ENCODE peak calls at places on chromosomes 5 and 9, in six cellular contexts. One of them, this sample, is unnamed.

GRCh38 chr5:116406306-116407041 is 168.1 kb downstream of the SEMA6A start:
- DNase-seq in GM12865: no peak
- DNase-seq in ovary: no peak
- DNase-seq in RWPE1: no peak
- DNase-seq in brain microvascular endothelial cell: no peak
- DNase-seq in pancreas: no peak
- DNase-seq in this sample: no peak

GRCh38 chr9:110049699-110050450 is 158.1 kb downstream of the C9orf152 start:
- DNase-seq in RWPE1: peak
- DNase-seq in ovary: peak
- DNase-seq in pancreas: peak
- DNase-seq in GM12865: peak
- DNase-seq in brain microvascular endothelial cell: no peak
- DNase-seq in this sample: peak

GRCh38 chr5:11143456-11144267 is 382.6 kb upstream of the DAP start:
- DNase-seq in pancreas: no peak
- DNase-seq in RWPE1: no peak
- DNase-seq in brain microvascular endothelial cell: no peak
- DNase-seq in GM12865: peak
- DNase-seq in ovary: no peak
- DNase-seq in this sample: no peak

GRCh38 chr9:15837079-15837679 is 284.3 kb downstream of the CCDC171 start:
- DNase-seq in ovary: no peak
- DNase-seq in GM12865: peak
- DNase-seq in pancreas: no peak
- DNase-seq in RWPE1: peak
- DNase-seq in brain microvascular endothelial cell: peak
- DNase-seq in this sample: peak

GRCh38 chr5:178551059-178551458 is 39.1 kb downstream of the COL23A1 start:
- DNase-seq in GM12865: peak
- DNase-seq in pancreas: no peak
- DNase-seq in ovary: no peak
- DNase-seq in brain microvascular endothelial cell: no peak
- DNase-seq in RWPE1: peak
- DNase-seq in this sample: no peak

GRCh38 chr9:113677057-113677456 is 199.1 kb upstream of the ZNF618 start:
- DNase-seq in brain microvascular endothelial cell: no peak
- DNase-seq in GM12865: no peak
- DNase-seq in pancreas: no peak
- DNase-seq in RWPE1: no peak
- DNase-seq in ovary: no peak
- DNase-seq in this sample: no peak

GRCh38 chr9:137602661-137603060 is 2.8 kb upstream of the ARRDC1 start:
- DNase-seq in brain microvascular endothelial cell: no peak
- DNase-seq in ovary: no peak
- DNase-seq in pancreas: no peak
- DNase-seq in GM12865: no peak
- DNase-seq in RWPE1: no peak
- DNase-seq in this sample: no peak

GRCh38 chr5:154444559-154445421 is 1.0 kb upstream of the SAP30L start:
- DNase-seq in brain microvascular endothelial cell: no peak
- DNase-seq in pancreas: peak
- DNase-seq in RWPE1: peak
- DNase-seq in ovary: peak
- DNase-seq in GM12865: peak
- DNase-seq in this sample: peak

GRCh38 chr5:150448960-150449490 is 514 bp downstream of the RPS14 start:
- DNase-seq in GM12865: no peak
- DNase-seq in brain microvascular endothelial cell: no peak
- DNase-seq in RWPE1: no peak
- DNase-seq in pancreas: no peak
- DNase-seq in ovary: no peak
- DNase-seq in this sample: no peak

GRCh38 chr9:754150-754931 is 87.2 kb upstream of the DMRT1 start:
- DNase-seq in RWPE1: no peak
- DNase-seq in ovary: no peak
- DNase-seq in brain microvascular endothelial cell: no peak
- DNase-seq in pancreas: no peak
- DNase-seq in GM12865: no peak
- DNase-seq in this sample: no peak

GRCh38 chr5:7868427-7868772 is 431 bp downstream of the FASTKD3 start:
- DNase-seq in ovary: no peak
- DNase-seq in brain microvascular endothelial cell: no peak
- DNase-seq in pancreas: no peak
- DNase-seq in GM12865: no peak
- DNase-seq in RWPE1: no peak
- DNase-seq in this sample: no peak

GRCh38 chr5:153753645-153754432 is 263.4 kb downstream of the GRIA1 start:
- DNase-seq in GM12865: no peak
- DNase-seq in pancreas: no peak
- DNase-seq in ovary: no peak
- DNase-seq in brain microvascular endothelial cell: no peak
- DNase-seq in RWPE1: peak
- DNase-seq in this sample: no peak

GRCh38 chr9:38417003-38417965 is 7.0 kb downstream of the IGFBPL1 start:
- DNase-seq in pancreas: peak
- DNase-seq in brain microvascular endothelial cell: no peak
- DNase-seq in ovary: no peak
- DNase-seq in RWPE1: peak
- DNase-seq in GM12865: peak
- DNase-seq in this sample: peak

GRCh38 chr9:65410926-65411325 is 125.9 kb upstream of the FOXD4L5 start:
- DNase-seq in brain microvascular endothelial cell: no peak
- DNase-seq in pancreas: no peak
- DNase-seq in RWPE1: no peak
- DNase-seq in GM12865: no peak
- DNase-seq in ovary: no peak
- DNase-seq in this sample: no peak

GRCh38 chr9:18606831-18607230 is 132.9 kb downstream of the ADAMTSL1 start:
- DNase-seq in pancreas: no peak
- DNase-seq in brain microvascular endothelial cell: peak
- DNase-seq in ovary: no peak
- DNase-seq in GM12865: no peak
- DNase-seq in RWPE1: no peak
- DNase-seq in this sample: no peak

GRCh38 chr9:127652733-127653132 is 40.7 kb downstream of the STXBP1 start:
- DNase-seq in pancreas: no peak
- DNase-seq in GM12865: no peak
- DNase-seq in brain microvascular endothelial cell: no peak
- DNase-seq in RWPE1: no peak
- DNase-seq in ovary: no peak
- DNase-seq in this sample: no peak

GRCh38 chr9:123525957-123526356 is 170.0 kb downstream of the CRB2 start:
- DNase-seq in ovary: no peak
- DNase-seq in pancreas: no peak
- DNase-seq in brain microvascular endothelial cell: no peak
- DNase-seq in RWPE1: no peak
- DNase-seq in GM12865: no peak
- DNase-seq in this sample: no peak

GRCh38 chr5:110909950-110910349 is 161.6 kb upstream of the TSLP start:
- DNase-seq in ovary: no peak
- DNase-seq in brain microvascular endothelial cell: no peak
- DNase-seq in GM12865: no peak
- DNase-seq in pancreas: no peak
- DNase-seq in RWPE1: no peak
- DNase-seq in this sample: no peak

GRCh38 chr5:171438753-171439152 is 19.3 kb downstream of the FGF18 start:
- DNase-seq in pancreas: no peak
- DNase-seq in RWPE1: no peak
- DNase-seq in GM12865: no peak
- DNase-seq in ovary: no peak
- DNase-seq in brain microvascular endothelial cell: no peak
- DNase-seq in this sample: no peak

GRCh38 chr9:116094846-116095245 is 58.7 kb upstream of the PAPPA start:
- DNase-seq in brain microvascular endothelial cell: no peak
- DNase-seq in RWPE1: no peak
- DNase-seq in pancreas: no peak
- DNase-seq in ovary: no peak
- DNase-seq in GM12865: no peak
- DNase-seq in this sample: no peak

GRCh38 chr5:10434392-10434791 is 7.3 kb upstream of the ROPN1L start:
- DNase-seq in pancreas: no peak
- DNase-seq in brain microvascular endothelial cell: no peak
- DNase-seq in ovary: no peak
- DNase-seq in GM12865: no peak
- DNase-seq in RWPE1: no peak
- DNase-seq in this sample: no peak

GRCh38 chr9:68919666-68920065 is 94.2 kb downstream of the PRKACG start:
- DNase-seq in pancreas: no peak
- DNase-seq in ovary: no peak
- DNase-seq in RWPE1: no peak
- DNase-seq in brain microvascular endothelial cell: no peak
- DNase-seq in GM12865: peak
- DNase-seq in this sample: no peak

GRCh38 chr9:116494815-116495634 is 192.1 kb upstream of the TRIM32 start:
- DNase-seq in pancreas: peak
- DNase-seq in ovary: no peak
- DNase-seq in brain microvascular endothelial cell: no peak
- DNase-seq in RWPE1: peak
- DNase-seq in GM12865: peak
- DNase-seq in this sample: peak

GRCh38 chr9:91419222-91420191 is 4.1 kb downstream of the NFIL3 start:
- DNase-seq in ovary: no peak
- DNase-seq in pancreas: no peak
- DNase-seq in GM12865: no peak
- DNase-seq in brain microvascular endothelial cell: peak
- DNase-seq in RWPE1: peak
- DNase-seq in this sample: peak

GRCh38 chr5:161030219-161030618 is 178.2 kb upstream of the ATP10B start:
- DNase-seq in pancreas: no peak
- DNase-seq in ovary: no peak
- DNase-seq in GM12865: no peak
- DNase-seq in brain microvascular endothelial cell: no peak
- DNase-seq in RWPE1: no peak
- DNase-seq in this sample: no peak

GRCh38 chr9:71218774-71219173 is 97.4 kb upstream of the TRPM3 start:
- DNase-seq in brain microvascular endothelial cell: no peak
- DNase-seq in pancreas: no peak
- DNase-seq in ovary: no peak
- DNase-seq in GM12865: no peak
- DNase-seq in RWPE1: peak
- DNase-seq in this sample: no peak

GRCh38 chr5:65721050-65721774 is 697 bp downstream of the SGTB start:
- DNase-seq in RWPE1: peak
- DNase-seq in pancreas: peak
- DNase-seq in GM12865: peak
- DNase-seq in brain microvascular endothelial cell: peak
- DNase-seq in ovary: peak
- DNase-seq in this sample: peak

DNA sequence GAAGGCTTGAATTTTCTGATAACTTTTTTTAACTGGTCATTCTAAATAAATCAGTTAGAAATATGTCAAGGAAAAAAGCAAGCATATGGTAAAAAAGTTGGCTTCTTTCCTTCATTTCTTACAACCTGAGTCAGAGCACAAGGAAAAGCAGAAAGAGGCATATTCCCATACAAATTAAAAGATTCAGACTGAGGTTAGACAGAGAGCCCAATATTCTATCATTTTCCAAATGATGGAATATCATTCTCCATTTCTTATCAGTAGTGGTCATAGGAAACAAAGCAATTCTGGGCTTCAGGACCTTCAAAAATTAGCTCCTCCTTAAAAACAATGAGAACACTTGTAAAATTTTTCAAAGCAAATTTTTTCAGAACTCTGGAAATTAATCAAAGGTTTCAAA is 732.1 kb downstream of the MAT2B start:
- DNase-seq in pancreas: no peak
- DNase-seq in ovary: no peak
- DNase-seq in GM12865: no peak
- DNase-seq in brain microvascular endothelial cell: no peak
- DNase-seq in RWPE1: no peak
- DNase-seq in this sample: no peak
- TF ChIP-seq CTCF in pancreas: no peak
- TF ChIP-seq CTCF in ovary: no peak
- TF ChIP-seq CTCF in GM12865: no peak
- TF ChIP-seq CTCF in brain microvascular endothelial cell: no peak
- TF ChIP-seq CTCF in RWPE1: no peak
- TF ChIP-seq CTCF in this sample: no peak

GRCh38 chr5:1669276-1670155 is 130.1 kb downstream of the MRPL36 start:
- DNase-seq in GM12865: no peak
- DNase-seq in brain microvascular endothelial cell: no peak
- DNase-seq in pancreas: no peak
- DNase-seq in ovary: no peak
- DNase-seq in RWPE1: no peak
- DNase-seq in this sample: no peak

GRCh38 chr5:1670342-1670741 is 129.3 kb downstream of the MRPL36 start:
- DNase-seq in brain microvascular endothelial cell: no peak
- DNase-seq in ovary: no peak
- DNase-seq in GM12865: no peak
- DNase-seq in pancreas: no peak
- DNase-seq in RWPE1: no peak
- DNase-seq in this sample: no peak

GRCh38 chr5:1673042-1673674 is 126.5 kb downstream of the MRPL36 start:
- DNase-seq in brain microvascular endothelial cell: peak
- DNase-seq in GM12865: no peak
- DNase-seq in ovary: no peak
- DNase-seq in pancreas: peak
- DNase-seq in RWPE1: no peak
- DNase-seq in this sample: no peak

GRCh38 chr5:1671351-1671750 is 128.3 kb downstream of the MRPL36 start:
- DNase-seq in RWPE1: no peak
- DNase-seq in pancreas: no peak
- DNase-seq in ovary: no peak
- DNase-seq in GM12865: no peak
- DNase-seq in brain microvascular endothelial cell: no peak
- DNase-seq in this sample: no peak

DNA sequence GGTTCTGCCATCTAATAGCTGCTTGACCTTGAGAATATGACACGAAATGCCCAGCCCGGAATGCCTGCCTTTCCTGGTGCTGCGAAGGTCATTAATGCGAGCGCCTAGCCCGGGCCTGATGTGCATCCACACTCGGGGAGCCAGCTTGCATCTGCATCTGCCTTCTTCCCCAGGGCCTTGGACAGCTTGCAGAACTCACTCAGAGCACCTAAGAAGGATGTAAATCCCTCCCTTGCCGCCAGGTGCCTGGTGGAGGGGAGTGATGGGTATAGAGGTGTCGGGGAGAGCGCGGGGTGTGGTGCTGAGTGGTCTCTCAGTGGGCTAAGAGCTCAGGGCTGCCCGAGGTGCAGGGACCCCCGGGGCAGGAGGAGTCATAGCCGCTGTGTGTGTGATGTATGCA is 127.2 kb downstream of the MRPL36 start:
- DNase-seq in RWPE1: no peak
- DNase-seq in ovary: no peak
- DNase-seq in brain microvascular endothelial cell: no peak
- DNase-seq in GM12865: no peak
- DNase-seq in pancreas: no peak
- DNase-seq in this sample: no peak
- TF ChIP-seq CTCF in RWPE1: no peak
- TF ChIP-seq CTCF in ovary: no peak
- TF ChIP-seq CTCF in brain microvascular endothelial cell: no peak
- TF ChIP-seq CTCF in GM12865: no peak
- TF ChIP-seq CTCF in pancreas: no peak
- TF ChIP-seq CTCF in this sample: no peak

GRCh38 chr5:143176048-143176447 is 227.4 kb downstream of the NR3C1 start:
- DNase-seq in brain microvascular endothelial cell: no peak
- DNase-seq in ovary: no peak
- DNase-seq in GM12865: no peak
- DNase-seq in RWPE1: no peak
- DNase-seq in pancreas: no peak
- DNase-seq in this sample: no peak
- TF ChIP-seq CTCF in brain microvascular endothelial cell: peak
- TF ChIP-seq CTCF in ovary: no peak
- TF ChIP-seq CTCF in GM12865: no peak
- TF ChIP-seq CTCF in RWPE1: no peak
- TF ChIP-seq CTCF in pancreas: no peak
- TF ChIP-seq CTCF in this sample: no peak

GRCh38 chr9:34546102-34546833 is 23.5 kb upstream of the ENHO start:
- DNase-seq in pancreas: no peak
- DNase-seq in ovary: no peak
- DNase-seq in brain microvascular endothelial cell: no peak
- DNase-seq in RWPE1: no peak
- DNase-seq in GM12865: no peak
- DNase-seq in this sample: no peak
- TF ChIP-seq CTCF in pancreas: no peak
- TF ChIP-seq CTCF in ovary: no peak
- TF ChIP-seq CTCF in brain microvascular endothelial cell: no peak
- TF ChIP-seq CTCF in RWPE1: no peak
- TF ChIP-seq CTCF in GM12865: no peak
- TF ChIP-seq CTCF in this sample: no peak